ENCODE peak calls at places on chromosome 3, in ten cellular contexts. Q is endodermal cell; L is aorta; M is fibroblast of mammary gland; U is A673; B is GM23248; S is CD8-positive, alpha-beta memory T cell; G is ovary; Z is effector memory CD4-positive, alpha-beta T cell; Y is transverse colon. T is an unnamed sample.
A peak's percentile ranks its signal among the peaks of the same experiment; 100 is the strongest.

GRCh38 chr3:170953736-170954135 is 45.3 kb upstream of the EIF5A2 start:
- DNase-seq in Q (no peak), L (no peak), M (no peak), U (no peak), B (no peak), S (no peak), G (no peak), Z (no peak), Y (no peak), T (no peak)

GRCh38 chr3:48684480-48685143 is 1.1 kb downstream of the NCKIPSD start:
- DNase-seq in Q (no peak), L (peak; percentile 73), M (peak; percentile 39), U (no peak), B (peak; percentile 55), S (no peak), G (peak; percentile 66), Z (no peak), Y (peak; percentile 44), T (no peak)

GRCh38 chr3:135097276-135097946 is 302.4 kb downstream of the EPHB1 start:
- DNase-seq in Q (peak; percentile 13), L (no peak), M (no peak), U (no peak), B (no peak), S (no peak), G (no peak), Z (no peak), Y (no peak), T (no peak)

GRCh38 chr3:197394464-197395321 is 96.3 kb upstream of the DLG1 start:
- DNase-seq in Q (peak; percentile 74), L (peak; percentile 70), M (peak; percentile 100), U (no peak), B (peak; percentile 100), S (peak; percentile 11), G (peak; percentile 69), Z (no peak), Y (no peak), T (no peak)

GRCh38 chr3:13415236-13416001 is 4.7 kb downstream of the NUP210 start:
- DNase-seq in Q (no peak), L (no peak), M (no peak), U (no peak), B (no peak), S (no peak), G (no peak), Z (no peak), Y (no peak), T (no peak)

GRCh38 chr3:79724206-79724605 is 43.6 kb downstream of the ROBO1 start:
- DNase-seq in Q (peak; percentile 77), L (no peak), M (no peak), U (peak; percentile 35), B (no peak), S (no peak), G (no peak), Z (no peak), Y (no peak), T (no peak)

GRCh38 chr3:10783360-10784346 is 32.4 kb upstream of the SLC6A11 start:
- DNase-seq in Q (peak; percentile 75), L (no peak), M (peak; percentile 40), U (peak; percentile 52), B (peak; percentile 54), S (no peak), G (no peak), Z (no peak), Y (no peak), T (peak; percentile 43)

GRCh38 chr3:169362872-169363271 is 300.6 kb downstream of the MECOM start:
- DNase-seq in Q (no peak), L (no peak), M (no peak), U (no peak), B (no peak), S (no peak), G (no peak), Z (no peak), Y (no peak), T (no peak)

GRCh38 chr3:120448707-120449650 is 1.8 kb downstream of the FSTL1 start:
- DNase-seq in Q (peak; percentile 78), L (peak; percentile 61), M (peak; percentile 80), U (no peak), B (peak; percentile 93), S (no peak), G (no peak), Z (no peak), Y (peak; percentile 13), T (no peak)

DNA sequence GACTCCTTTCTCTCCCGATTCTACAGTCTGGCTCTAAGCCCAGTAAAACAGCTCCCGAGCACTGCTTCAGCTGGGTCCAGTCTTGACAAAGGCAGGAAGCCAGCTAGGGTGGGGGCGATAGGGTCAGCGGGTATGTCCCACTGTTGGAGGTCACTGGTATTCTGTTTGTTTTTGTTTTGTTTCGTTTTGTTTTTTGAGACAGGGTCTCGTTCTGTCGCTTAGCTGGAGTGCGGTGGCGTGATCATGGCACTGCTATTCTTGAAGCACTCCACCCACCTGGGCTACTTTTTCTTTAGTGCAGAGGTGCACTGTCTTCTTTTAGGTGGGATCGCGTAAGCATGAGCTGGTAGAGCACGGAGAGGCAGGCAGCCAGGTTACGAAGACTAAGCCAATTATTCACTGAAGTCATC is 16.3 kb downstream of the GCSAM start:
- DNase-seq in Q (no peak), L (no peak), M (no peak), U (no peak), B (no peak), S (no peak), G (no peak), Z (no peak), Y (no peak), T (no peak)
- H3K4me3 ChIP-seq in Q (no peak overlapping the region), L (no peak overlapping the region), M (no peak overlapping the region), U (no peak overlapping the region), B (no peak overlapping the region), S (no peak overlapping the region), G (no peak overlapping the region), Z (no peak overlapping the region), Y (no peak overlapping the region), T (no peak overlapping the region)

GRCh38 chr3:129592362-129593150 is 13.9 kb downstream of the PLXND1 start:
- DNase-seq in Q (peak; percentile 88), L (peak; percentile 93), M (peak; percentile 58), U (no peak), B (peak; percentile 47), S (no peak), G (peak; percentile 72), Z (no peak), Y (peak; percentile 57), T (no peak)

GRCh38 chr3:129594907-129595390 is 11.5 kb downstream of the PLXND1 start:
- DNase-seq in Q (no peak), L (no peak), M (no peak), U (no peak), B (no peak), S (no peak), G (no peak), Z (no peak), Y (no peak), T (no peak)

GRCh38 chr3:129593230-129593594 is 13.3 kb downstream of the PLXND1 start:
- DNase-seq in Q (peak; percentile 77), L (no peak), M (no peak), U (no peak), B (peak; percentile 33), S (no peak), G (no peak), Z (no peak), Y (no peak), T (no peak)

GRCh38 chr3:129593595-129594339 is 12.7 kb downstream of the PLXND1 start:
- DNase-seq in Q (peak; percentile 82), L (peak; percentile 84), M (no peak), U (peak; percentile 23), B (peak; percentile 37), S (peak; percentile 78), G (no peak), Z (peak; percentile 44), Y (peak; percentile 43), T (peak; percentile 95)

GRCh38 chr3:129591932-129592331 is 14.5 kb downstream of the PLXND1 start:
- DNase-seq in Q (no peak), L (no peak), M (no peak), U (no peak), B (no peak), S (no peak), G (no peak), Z (no peak), Y (no peak), T (no peak)
- H3K4me3 ChIP-seq in Q (no peak overlapping the region), L (no peak overlapping the region), M (no peak overlapping the region), U (no peak overlapping the region), B (no peak overlapping the region), S (no peak overlapping the region), G (no peak overlapping the region), Z (no peak overlapping the region), Y (no peak overlapping the region), T (no peak overlapping the region)

GRCh38 chr3:156678216-156678615 is 3.8 kb downstream of the TIPARP start:
- DNase-seq in Q (no peak), L (no peak), M (no peak), U (no peak), B (no peak), S (no peak), G (no peak), Z (no peak), Y (no peak), T (no peak)
- H3K4me3 ChIP-seq in Q (peak overlapping the region; percentile 92), L (no peak overlapping the region), M (no peak overlapping the region), U (peak overlapping the region; percentile 89), B (peak overlapping the region; percentile 99), S (no peak overlapping the region), G (no peak overlapping the region), Z (no peak overlapping the region), Y (no peak overlapping the region), T (no peak overlapping the region)

GRCh38 chr3:184016169-184016570 is 1.5 kb downstream of the ABCC5 start:
- DNase-seq in Q (no peak), L (no peak), M (no peak), U (no peak), B (no peak), S (no peak), G (no peak), Z (no peak), Y (no peak), T (no peak)

GRCh38 chr3:184018424-184018973 is 815 bp upstream of the ABCC5 start:
- DNase-seq in Q (no peak), L (no peak), M (no peak), U (no peak), B (no peak), S (no peak), G (no peak), Z (no peak), Y (no peak), T (no peak)

GRCh38 chr3:184016820-184017671 is 638 bp downstream of the ABCC5 start:
- DNase-seq in Q (peak; percentile 86), L (peak; percentile 74), M (peak; percentile 51), U (peak; percentile 67), B (peak; percentile 81), S (no peak), G (peak; percentile 54), Z (peak; percentile 19), Y (peak; percentile 73), T (no peak)

GRCh38 chr3:184017672-184018423 is at the start of gene ABCC5:
- DNase-seq in Q (peak; percentile 97), L (peak; percentile 95), M (peak; percentile 88), U (peak; percentile 96), B (peak; percentile 97), S (peak; percentile 79), G (peak; percentile 89), Z (peak; percentile 61), Y (peak; percentile 94), T (peak; percentile 84)

DNA sequence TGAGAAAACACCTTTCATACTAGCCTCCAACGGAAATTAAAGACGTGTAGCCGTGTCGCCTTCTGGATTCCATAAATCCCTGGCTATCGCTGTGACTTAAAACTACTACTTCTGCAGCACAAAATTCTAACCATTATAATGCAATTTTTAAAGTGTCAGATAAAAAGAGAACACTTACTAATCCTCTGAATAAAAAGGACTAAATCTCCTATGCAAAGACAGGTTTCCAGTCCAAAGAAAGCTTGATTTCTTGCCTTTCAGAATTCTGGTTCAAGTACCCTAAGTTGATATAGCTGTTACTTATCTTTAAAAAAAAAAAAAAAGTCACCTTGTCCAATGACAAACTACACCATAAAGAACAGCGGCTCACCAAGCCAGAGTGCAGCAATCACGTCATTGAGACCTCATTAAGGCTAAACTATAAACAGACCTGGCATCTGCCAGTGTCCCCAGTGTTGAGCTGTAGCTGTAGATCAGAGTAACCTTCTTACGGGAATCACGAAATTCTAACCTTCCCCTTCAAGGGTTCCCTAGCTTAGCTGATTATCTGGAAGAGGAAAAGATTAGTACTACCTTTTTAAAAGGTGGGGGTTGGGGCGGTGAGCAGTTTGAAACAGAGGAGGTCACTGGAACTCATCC is 2.2 kb downstream of the ABCC5 start:
- DNase-seq in Q (no peak), L (no peak), M (peak; percentile 4), U (no peak), B (no peak), S (no peak), G (no peak), Z (no peak), Y (peak; percentile 60), T (no peak)
- H3K4me3 ChIP-seq in Q (no peak overlapping the region), L (no peak overlapping the region), M (no peak overlapping the region), U (no peak overlapping the region), B (no peak overlapping the region), S (no peak overlapping the region), G (no peak overlapping the region), Z (no peak overlapping the region), Y (no peak overlapping the region), T (no peak overlapping the region)